ENCODE peak calls at places on chromosomes 1 and 21, in five cellular contexts. One of them, this sample, is unnamed.

GRCh38 chr1:201044119-201044518 is 20.6 kb upstream of the KIF21B start:
- DNase-seq in HAP-1: no peak
- DNase-seq in stimulated activated CD4-positive, alpha-beta T cell treated with anti-CD3 and anti-CD28 coated beads, TNF-alpha, amount 100 ng/mL, for 1 hour: no peak
- DNase-seq in adrenal gland: no peak
- DNase-seq in Right ventricle myocardium inferior: peak; percentile 28
- DNase-seq in this sample: no peak

GRCh38 chr1:192973202-192973601 is 86.0 kb downstream of the UCHL5 start:
- DNase-seq in Right ventricle myocardium inferior: no peak
- DNase-seq in adrenal gland: no peak
- DNase-seq in stimulated activated CD4-positive, alpha-beta T cell treated with anti-CD3 and anti-CD28 coated beads, TNF-alpha, amount 100 ng/mL, for 1 hour: no peak
- DNase-seq in HAP-1: no peak
- DNase-seq in this sample: no peak

GRCh38 chr1:230753586-230754251 is 6.5 kb downstream of the CAPN9 start:
- DNase-seq in Right ventricle myocardium inferior: peak; percentile 74
- DNase-seq in HAP-1: peak; percentile 73
- DNase-seq in adrenal gland: peak; percentile 45
- DNase-seq in stimulated activated CD4-positive, alpha-beta T cell treated with anti-CD3 and anti-CD28 coated beads, TNF-alpha, amount 100 ng/mL, for 1 hour: no peak
- DNase-seq in this sample: peak; percentile 60

GRCh38 chr1:181149326-181150000 is 61.0 kb downstream of the IER5 start:
- DNase-seq in HAP-1: no peak
- DNase-seq in stimulated activated CD4-positive, alpha-beta T cell treated with anti-CD3 and anti-CD28 coated beads, TNF-alpha, amount 100 ng/mL, for 1 hour: peak; percentile 37
- DNase-seq in Right ventricle myocardium inferior: no peak
- DNase-seq in adrenal gland: no peak
- DNase-seq in this sample: no peak

GRCh38 chr1:58934711-58935110 is 150.9 kb upstream of the JUN start:
- DNase-seq in HAP-1: no peak
- DNase-seq in adrenal gland: no peak
- DNase-seq in Right ventricle myocardium inferior: no peak
- DNase-seq in stimulated activated CD4-positive, alpha-beta T cell treated with anti-CD3 and anti-CD28 coated beads, TNF-alpha, amount 100 ng/mL, for 1 hour: no peak
- DNase-seq in this sample: no peak

GRCh38 chr1:9426291-9426711 is 113.0 kb upstream of the SLC25A33 start:
- DNase-seq in HAP-1: no peak
- DNase-seq in Right ventricle myocardium inferior: no peak
- DNase-seq in adrenal gland: no peak
- DNase-seq in stimulated activated CD4-positive, alpha-beta T cell treated with anti-CD3 and anti-CD28 coated beads, TNF-alpha, amount 100 ng/mL, for 1 hour: peak; percentile 76
- DNase-seq in this sample: no peak

GRCh38 chr1:235857756-235858155 is 8.9 kb downstream of the LYST start:
- DNase-seq in Right ventricle myocardium inferior: no peak
- DNase-seq in HAP-1: no peak
- DNase-seq in stimulated activated CD4-positive, alpha-beta T cell treated with anti-CD3 and anti-CD28 coated beads, TNF-alpha, amount 100 ng/mL, for 1 hour: no peak
- DNase-seq in adrenal gland: no peak
- DNase-seq in this sample: no peak

GRCh38 chr1:86352096-86352495 is 44.0 kb downstream of the ODF2L start:
- DNase-seq in Right ventricle myocardium inferior: no peak
- DNase-seq in HAP-1: no peak
- DNase-seq in adrenal gland: no peak
- DNase-seq in stimulated activated CD4-positive, alpha-beta T cell treated with anti-CD3 and anti-CD28 coated beads, TNF-alpha, amount 100 ng/mL, for 1 hour: no peak
- DNase-seq in this sample: no peak

GRCh38 chr1:150146853-150147542 is 2.7 kb upstream of the PLEKHO1 start:
- DNase-seq in stimulated activated CD4-positive, alpha-beta T cell treated with anti-CD3 and anti-CD28 coated beads, TNF-alpha, amount 100 ng/mL, for 1 hour: no peak
- DNase-seq in HAP-1: no peak
- DNase-seq in adrenal gland: no peak
- DNase-seq in Right ventricle myocardium inferior: no peak
- DNase-seq in this sample: no peak

GRCh38 chr1:112387807-112388206 is 8.2 kb upstream of the CTTNBP2NL start:
- DNase-seq in HAP-1: no peak
- DNase-seq in stimulated activated CD4-positive, alpha-beta T cell treated with anti-CD3 and anti-CD28 coated beads, TNF-alpha, amount 100 ng/mL, for 1 hour: no peak
- DNase-seq in adrenal gland: no peak
- DNase-seq in Right ventricle myocardium inferior: no peak
- DNase-seq in this sample: no peak

GRCh38 chr1:205061665-205062069 is 18.7 kb downstream of the CNTN2 start:
- DNase-seq in Right ventricle myocardium inferior: no peak
- DNase-seq in adrenal gland: peak; percentile 90
- DNase-seq in HAP-1: peak; percentile 66
- DNase-seq in stimulated activated CD4-positive, alpha-beta T cell treated with anti-CD3 and anti-CD28 coated beads, TNF-alpha, amount 100 ng/mL, for 1 hour: peak; percentile 9
- DNase-seq in this sample: peak; percentile 79

GRCh38 chr1:44808063-44808937 is at the start of gene BTBD19:
- DNase-seq in stimulated activated CD4-positive, alpha-beta T cell treated with anti-CD3 and anti-CD28 coated beads, TNF-alpha, amount 100 ng/mL, for 1 hour: no peak
- DNase-seq in HAP-1: peak; percentile 66
- DNase-seq in Right ventricle myocardium inferior: peak; percentile 92
- DNase-seq in adrenal gland: peak; percentile 91
- DNase-seq in this sample: peak; percentile 91

GRCh38 chr1:200588698-200589097 is 31.9 kb downstream of the KIF14 start:
- DNase-seq in stimulated activated CD4-positive, alpha-beta T cell treated with anti-CD3 and anti-CD28 coated beads, TNF-alpha, amount 100 ng/mL, for 1 hour: no peak
- DNase-seq in HAP-1: no peak
- DNase-seq in adrenal gland: no peak
- DNase-seq in Right ventricle myocardium inferior: no peak
- DNase-seq in this sample: no peak

GRCh38 chr1:28297826-28298225 is 31.0 kb upstream of the MED18 start:
- DNase-seq in adrenal gland: no peak
- DNase-seq in stimulated activated CD4-positive, alpha-beta T cell treated with anti-CD3 and anti-CD28 coated beads, TNF-alpha, amount 100 ng/mL, for 1 hour: no peak
- DNase-seq in Right ventricle myocardium inferior: no peak
- DNase-seq in HAP-1: no peak
- DNase-seq in this sample: no peak

GRCh38 chr1:232905324-232906034 is 44.9 kb upstream of the NTPCR start:
- DNase-seq in stimulated activated CD4-positive, alpha-beta T cell treated with anti-CD3 and anti-CD28 coated beads, TNF-alpha, amount 100 ng/mL, for 1 hour: no peak
- DNase-seq in adrenal gland: no peak
- DNase-seq in Right ventricle myocardium inferior: no peak
- DNase-seq in HAP-1: no peak
- DNase-seq in this sample: no peak

GRCh38 chr1:34781071-34781843 is at the start of gene GJB3:
- DNase-seq in adrenal gland: no peak
- DNase-seq in stimulated activated CD4-positive, alpha-beta T cell treated with anti-CD3 and anti-CD28 coated beads, TNF-alpha, amount 100 ng/mL, for 1 hour: no peak
- DNase-seq in Right ventricle myocardium inferior: no peak
- DNase-seq in HAP-1: no peak
- DNase-seq in this sample: no peak

GRCh38 chr1:43711524-43712386 is 4.4 kb downstream of the ST3GAL3 start:
- DNase-seq in HAP-1: no peak
- DNase-seq in Right ventricle myocardium inferior: no peak
- DNase-seq in adrenal gland: no peak
- DNase-seq in stimulated activated CD4-positive, alpha-beta T cell treated with anti-CD3 and anti-CD28 coated beads, TNF-alpha, amount 100 ng/mL, for 1 hour: no peak
- DNase-seq in this sample: no peak

GRCh38 chr1:6889875-6890480 is 104.7 kb downstream of the CAMTA1 start:
- DNase-seq in adrenal gland: peak; percentile 78
- DNase-seq in Right ventricle myocardium inferior: no peak
- DNase-seq in HAP-1: peak; percentile 61
- DNase-seq in stimulated activated CD4-positive, alpha-beta T cell treated with anti-CD3 and anti-CD28 coated beads, TNF-alpha, amount 100 ng/mL, for 1 hour: no peak
- DNase-seq in this sample: peak; percentile 53

GRCh38 chr1:201371841-201372240 is 5.6 kb downstream of the TNNT2 start:
- DNase-seq in stimulated activated CD4-positive, alpha-beta T cell treated with anti-CD3 and anti-CD28 coated beads, TNF-alpha, amount 100 ng/mL, for 1 hour: no peak
- DNase-seq in adrenal gland: no peak
- DNase-seq in HAP-1: no peak
- DNase-seq in Right ventricle myocardium inferior: no peak
- DNase-seq in this sample: no peak

GRCh38 chr1:42335809-42336518 is 929 bp upstream of the FOXJ3 start:
- DNase-seq in Right ventricle myocardium inferior: no peak
- DNase-seq in HAP-1: no peak
- DNase-seq in adrenal gland: no peak
- DNase-seq in stimulated activated CD4-positive, alpha-beta T cell treated with anti-CD3 and anti-CD28 coated beads, TNF-alpha, amount 100 ng/mL, for 1 hour: no peak
- DNase-seq in this sample: no peak

GRCh38 chr1:229199892-229200291 is 71.0 kb upstream of the RAB4A start:
- DNase-seq in Right ventricle myocardium inferior: peak; percentile 71
- DNase-seq in adrenal gland: no peak
- DNase-seq in HAP-1: no peak
- DNase-seq in stimulated activated CD4-positive, alpha-beta T cell treated with anti-CD3 and anti-CD28 coated beads, TNF-alpha, amount 100 ng/mL, for 1 hour: no peak
- DNase-seq in this sample: peak; percentile 45

GRCh38 chr1:227777646-227778045 is 37.8 kb upstream of the PRSS38 start:
- DNase-seq in Right ventricle myocardium inferior: no peak
- DNase-seq in HAP-1: no peak
- DNase-seq in stimulated activated CD4-positive, alpha-beta T cell treated with anti-CD3 and anti-CD28 coated beads, TNF-alpha, amount 100 ng/mL, for 1 hour: no peak
- DNase-seq in adrenal gland: no peak
- DNase-seq in this sample: no peak

GRCh38 chr1:46489638-46490602 is at the start of gene DMBX1:
- DNase-seq in stimulated activated CD4-positive, alpha-beta T cell treated with anti-CD3 and anti-CD28 coated beads, TNF-alpha, amount 100 ng/mL, for 1 hour: no peak
- DNase-seq in Right ventricle myocardium inferior: peak; percentile 46
- DNase-seq in HAP-1: peak; percentile 67
- DNase-seq in adrenal gland: peak; percentile 47
- DNase-seq in this sample: no peak

GRCh38 chr1:224333309-224333926 is 3.4 kb upstream of the NVL start:
- DNase-seq in stimulated activated CD4-positive, alpha-beta T cell treated with anti-CD3 and anti-CD28 coated beads, TNF-alpha, amount 100 ng/mL, for 1 hour: no peak
- DNase-seq in Right ventricle myocardium inferior: no peak
- DNase-seq in HAP-1: peak; percentile 69
- DNase-seq in adrenal gland: no peak
- DNase-seq in this sample: no peak

GRCh38 chr1:27111771-27112573 is 43.0 kb downstream of the SLC9A1 start:
- DNase-seq in Right ventricle myocardium inferior: peak; percentile 89
- DNase-seq in adrenal gland: peak; percentile 94
- DNase-seq in stimulated activated CD4-positive, alpha-beta T cell treated with anti-CD3 and anti-CD28 coated beads, TNF-alpha, amount 100 ng/mL, for 1 hour: peak; percentile 25
- DNase-seq in HAP-1: no peak
- DNase-seq in this sample: peak; percentile 75

GRCh38 chr1:217647791-217648190 is 16.6 kb downstream of the SPATA17 start:
- DNase-seq in stimulated activated CD4-positive, alpha-beta T cell treated with anti-CD3 and anti-CD28 coated beads, TNF-alpha, amount 100 ng/mL, for 1 hour: no peak
- DNase-seq in adrenal gland: no peak
- DNase-seq in HAP-1: no peak
- DNase-seq in Right ventricle myocardium inferior: no peak
- DNase-seq in this sample: no peak

GRCh38 chr1:58886611-58887010 is 102.8 kb upstream of the JUN start:
- DNase-seq in adrenal gland: no peak
- DNase-seq in HAP-1: no peak
- DNase-seq in Right ventricle myocardium inferior: peak; percentile 67
- DNase-seq in stimulated activated CD4-positive, alpha-beta T cell treated with anti-CD3 and anti-CD28 coated beads, TNF-alpha, amount 100 ng/mL, for 1 hour: no peak
- DNase-seq in this sample: peak; percentile 35

GRCh38 chr21:42063578-42064521 is 7.3 kb upstream of the UMODL1 start:
- DNase-seq in HAP-1: no peak
- DNase-seq in Right ventricle myocardium inferior: peak; percentile 57
- DNase-seq in stimulated activated CD4-positive, alpha-beta T cell treated with anti-CD3 and anti-CD28 coated beads, TNF-alpha, amount 100 ng/mL, for 1 hour: peak; percentile 8
- DNase-seq in adrenal gland: peak; percentile 73
- DNase-seq in this sample: no peak

GRCh38 chr21:14120091-14120734 is 90.5 kb downstream of the LIPI start:
- DNase-seq in stimulated activated CD4-positive, alpha-beta T cell treated with anti-CD3 and anti-CD28 coated beads, TNF-alpha, amount 100 ng/mL, for 1 hour: no peak
- DNase-seq in adrenal gland: peak; percentile 63
- DNase-seq in Right ventricle myocardium inferior: no peak
- DNase-seq in HAP-1: peak; percentile 37
- DNase-seq in this sample: peak; percentile 35

GRCh38 chr1:187787696-187788095 is 958.9 kb downstream of the PLA2G4A start:
- DNase-seq in stimulated activated CD4-positive, alpha-beta T cell treated with anti-CD3 and anti-CD28 coated beads, TNF-alpha, amount 100 ng/mL, for 1 hour: no peak
- DNase-seq in adrenal gland: no peak
- DNase-seq in Right ventricle myocardium inferior: no peak
- DNase-seq in HAP-1: no peak
- DNase-seq in this sample: no peak

GRCh38 chr21:26374817-26375216 is 198.3 kb downstream of the CYYR1 start:
- DNase-seq in stimulated activated CD4-positive, alpha-beta T cell treated with anti-CD3 and anti-CD28 coated beads, TNF-alpha, amount 100 ng/mL, for 1 hour: no peak
- DNase-seq in adrenal gland: no peak
- DNase-seq in HAP-1: no peak
- DNase-seq in Right ventricle myocardium inferior: no peak
- DNase-seq in this sample: no peak

GRCh38 chr1:30706528-30706927 is 16.9 kb downstream of the MATN1 start:
- DNase-seq in stimulated activated CD4-positive, alpha-beta T cell treated with anti-CD3 and anti-CD28 coated beads, TNF-alpha, amount 100 ng/mL, for 1 hour: no peak
- DNase-seq in HAP-1: no peak
- DNase-seq in Right ventricle myocardium inferior: peak; percentile 85
- DNase-seq in adrenal gland: peak; percentile 78
- DNase-seq in this sample: peak; percentile 85

GRCh38 chr1:241336335-241336734 is 20.7 kb downstream of the RGS7 start:
- DNase-seq in Right ventricle myocardium inferior: no peak
- DNase-seq in HAP-1: no peak
- DNase-seq in stimulated activated CD4-positive, alpha-beta T cell treated with anti-CD3 and anti-CD28 coated beads, TNF-alpha, amount 100 ng/mL, for 1 hour: no peak
- DNase-seq in adrenal gland: no peak
- DNase-seq in this sample: no peak

GRCh38 chr1:96865731-96866684 is 144.4 kb downstream of the PTBP2 start:
- DNase-seq in Right ventricle myocardium inferior: no peak
- DNase-seq in adrenal gland: no peak
- DNase-seq in HAP-1: no peak
- DNase-seq in stimulated activated CD4-positive, alpha-beta T cell treated with anti-CD3 and anti-CD28 coated beads, TNF-alpha, amount 100 ng/mL, for 1 hour: no peak
- DNase-seq in this sample: no peak

GRCh38 chr1:41465741-41466140 is 18.7 kb downstream of the EDN2 start:
- DNase-seq in stimulated activated CD4-positive, alpha-beta T cell treated with anti-CD3 and anti-CD28 coated beads, TNF-alpha, amount 100 ng/mL, for 1 hour: no peak
- DNase-seq in HAP-1: no peak
- DNase-seq in adrenal gland: no peak
- DNase-seq in Right ventricle myocardium inferior: no peak
- DNase-seq in this sample: no peak

GRCh38 chr1:29651684-29652665 is 415.7 kb downstream of the PTPRU start:
- DNase-seq in HAP-1: no peak
- DNase-seq in stimulated activated CD4-positive, alpha-beta T cell treated with anti-CD3 and anti-CD28 coated beads, TNF-alpha, amount 100 ng/mL, for 1 hour: no peak
- DNase-seq in Right ventricle myocardium inferior: no peak
- DNase-seq in adrenal gland: no peak
- DNase-seq in this sample: no peak

GRCh38 chr1:118360817-118361216 is 175.8 kb upstream of the SPAG17 start:
- DNase-seq in stimulated activated CD4-positive, alpha-beta T cell treated with anti-CD3 and anti-CD28 coated beads, TNF-alpha, amount 100 ng/mL, for 1 hour: no peak
- DNase-seq in adrenal gland: no peak
- DNase-seq in HAP-1: no peak
- DNase-seq in Right ventricle myocardium inferior: no peak
- DNase-seq in this sample: no peak

GRCh38 chr1:247367786-247368342 is 36.2 kb upstream of the ZNF496 start:
- DNase-seq in HAP-1: no peak
- DNase-seq in Right ventricle myocardium inferior: no peak
- DNase-seq in adrenal gland: no peak
- DNase-seq in stimulated activated CD4-positive, alpha-beta T cell treated with anti-CD3 and anti-CD28 coated beads, TNF-alpha, amount 100 ng/mL, for 1 hour: no peak
- DNase-seq in this sample: no peak